ENCODE peak calls at places on chromosomes 3 and 15, in six cellular contexts. Q, O, A, P, R and L are unnamed samples.

GRCh38 chr15:49718234-49718633 is 97.4 kb downstream of the DTWD1 start:
- DNase-seq in R (no peak), P (no peak), Q (no peak), O (no peak), A (no peak), L (peak; percentile 84)

GRCh38 chr15:74723754-74724334 is 1.5 kb downstream of the CYP1A1 start:
- DNase-seq in R (peak; percentile 34), P (no peak), A (no peak), Q (no peak), O (no peak), L (peak; percentile 93)

GRCh38 chr3:165642761-165643432 is 194.3 kb downstream of the BCHE start:
- DNase-seq in O (peak; percentile 52), A (no peak), Q (no peak), R (no peak), P (no peak), L (peak; percentile 69)

GRCh38 chr3:27756877-27757276 is 34.8 kb upstream of the EOMES start:
- DNase-seq in P (no peak), O (no peak), Q (no peak), A (no peak), R (no peak), L (no peak)

GRCh38 chr3:98110191-98110908 is 20.2 kb upstream of the OR5H1 start:
- DNase-seq in R (no peak), O (no peak), Q (no peak), A (no peak), P (no peak), L (no peak)

GRCh38 chr3:157844770-157845522 is 261.3 kb downstream of the SHOX2 start:
- DNase-seq in A (no peak), Q (no peak), R (no peak), O (no peak), P (no peak), L (no peak)

GRCh38 chr3:25117005-25117593 is 311.0 kb upstream of the RARB start:
- DNase-seq in Q (no peak), O (no peak), P (no peak), A (no peak), R (no peak), L (no peak)

GRCh38 chr3:67653425-67654098 is 850 bp downstream of the SUCLG2 start:
- DNase-seq in A (no peak), P (no peak), O (no peak), R (peak; percentile 40), Q (no peak), L (no peak)

GRCh38 chr3:71885001-71885400 is 100.1 kb upstream of the PROK2 start:
- DNase-seq in A (no peak), O (no peak), P (no peak), Q (no peak), R (no peak), L (no peak)

GRCh38 chr3:77102916-77103769 is 63.2 kb downstream of the ROBO2 start:
- DNase-seq in P (no peak), Q (no peak), R (no peak), O (no peak), A (no peak), L (no peak)

GRCh38 chr3:53823026-53823955 is 22.9 kb downstream of the CHDH start:
- DNase-seq in R (no peak), Q (peak; percentile 59), O (no peak), P (no peak), A (no peak), L (no peak)

GRCh38 chr3:112786002-112786590 is 60.6 kb downstream of the CD200R1L start:
- DNase-seq in R (no peak), P (no peak), A (no peak), Q (no peak), O (no peak), L (peak; percentile 78)

DNA sequence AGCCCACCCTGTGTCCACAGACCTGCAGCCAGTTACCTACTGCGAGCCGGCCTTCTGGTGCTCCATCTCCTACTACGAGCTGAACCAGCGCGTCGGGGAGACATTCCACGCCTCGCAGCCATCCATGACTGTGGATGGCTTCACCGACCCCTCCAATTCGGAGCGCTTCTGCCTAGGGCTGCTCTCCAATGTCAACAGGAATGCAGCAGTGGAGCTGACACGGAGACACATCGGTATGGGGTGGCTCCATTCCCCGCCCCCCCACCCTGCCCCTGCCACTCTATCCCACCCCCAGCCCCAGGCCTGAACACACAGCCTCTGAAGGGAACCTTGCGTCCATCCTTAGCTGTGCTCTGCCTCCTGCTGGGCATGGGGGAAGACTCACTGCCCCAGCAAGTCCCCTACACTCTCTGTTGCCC is 73.2 kb downstream of the AAGAB start:
- DNase-seq in P (peak; percentile 12), A (no peak), R (no peak), O (no peak), Q (no peak), L (peak; percentile 75)
- TF ChIP-seq CTCF in P (no peak), A (peak; percentile 17), R (peak; percentile 6), O (no peak), Q (no peak), L (no peak)

GRCh38 chr3:15815696-15816095 is 17.9 kb upstream of the ANKRD28 start:
- DNase-seq in R (peak; percentile 56), A (no peak), P (no peak), Q (no peak), O (no peak), L (no peak)
- TF ChIP-seq CTCF in R (peak; percentile 9), A (peak; percentile 57), P (peak; percentile 51), Q (no peak), O (peak; percentile 36), L (peak; percentile 54)

DNA sequence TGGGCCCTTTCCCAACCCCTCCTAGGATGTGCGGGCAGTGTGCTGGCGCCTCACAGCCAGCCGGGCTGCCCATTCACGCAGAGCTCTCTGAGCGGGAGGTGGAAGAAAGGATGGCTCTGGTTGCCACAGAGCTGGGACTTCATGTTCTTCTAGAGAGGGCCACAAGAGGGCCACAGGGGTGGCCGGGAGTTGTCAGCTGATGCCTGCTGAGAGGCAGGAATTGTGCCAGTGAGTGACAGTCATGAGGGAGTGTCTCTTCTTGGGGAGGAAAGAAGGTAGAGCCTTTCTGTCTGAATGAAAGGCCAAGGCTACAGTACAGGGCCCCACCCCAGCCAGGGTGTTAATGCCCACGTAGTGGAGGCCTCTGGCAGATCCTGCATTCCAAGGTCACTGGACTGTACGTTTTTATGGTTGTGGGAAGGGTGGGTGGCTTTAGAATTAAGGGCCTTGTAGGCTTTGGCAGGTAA is 8.3 kb downstream of the FAM131A start:
- DNase-seq in A (peak; percentile 74), P (no peak), O (peak; percentile 80), R (peak; percentile 55), Q (peak; percentile 73), L (peak; percentile 98)
- TF ChIP-seq CTCF in A (peak; percentile 60), P (no peak), O (peak; percentile 30), R (peak; percentile 38), Q (no peak), L (peak; percentile 63)

DNA sequence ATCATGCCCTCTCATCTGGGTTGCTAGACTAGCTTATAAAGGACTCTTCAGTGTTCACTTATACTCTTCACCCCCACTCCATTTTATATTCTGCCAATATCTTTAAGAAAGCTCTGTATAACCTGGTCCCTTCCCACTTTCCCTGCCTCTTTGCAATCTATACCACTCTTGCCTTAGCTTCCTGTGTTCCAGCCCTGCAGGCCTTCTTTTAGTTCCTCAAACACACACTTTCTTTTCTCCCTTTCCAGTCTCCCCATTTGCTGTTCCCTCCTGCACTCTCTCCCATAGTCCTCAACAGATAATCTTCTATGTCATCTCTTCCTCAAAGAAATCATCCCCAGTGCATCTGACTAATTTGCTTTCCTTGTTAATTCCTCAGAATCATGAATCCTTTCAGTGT is 28.7 kb downstream of the SENP8 start:
- DNase-seq in A (no peak), Q (no peak), R (no peak), O (no peak), P (no peak), L (no peak)
- TF ChIP-seq CTCF in A (no peak), Q (no peak), R (no peak), O (no peak), P (no peak), L (no peak)

DNA sequence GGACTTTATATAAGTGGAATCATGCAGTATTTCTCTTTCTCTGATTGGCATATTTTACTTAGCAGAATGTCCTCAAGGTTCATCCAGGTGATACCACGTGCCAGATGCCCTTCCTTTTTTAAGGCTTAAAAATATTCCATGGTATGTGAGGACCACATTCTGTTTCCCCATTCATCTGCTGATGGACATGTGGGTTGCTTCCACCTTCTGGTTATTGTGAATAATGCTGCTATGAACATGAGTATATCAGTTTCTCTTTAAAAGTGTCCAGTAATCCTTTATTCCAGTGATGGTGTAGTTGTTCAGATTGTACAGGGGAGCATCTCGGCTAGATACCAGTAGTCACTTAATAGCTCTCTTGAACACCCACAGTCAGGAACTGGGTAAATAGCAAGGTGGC is 50.4 kb upstream of the ATG7 start:
- DNase-seq in P (no peak), O (no peak), R (no peak), Q (no peak), A (no peak), L (no peak)
- TF ChIP-seq CTCF in P (no peak), O (no peak), R (no peak), Q (no peak), A (no peak), L (peak; percentile 47)

GRCh38 chr15:67331676-67332075 is 77.1 kb downstream of the IQCH start:
- DNase-seq in O (peak; percentile 45), P (no peak), A (no peak), Q (no peak), R (no peak), L (no peak)
- TF ChIP-seq CTCF in O (no peak), P (no peak), A (no peak), Q (no peak), R (no peak), L (no peak)

GRCh38 chr3:103410231-103410630 is 975.4 kb downstream of the ZPLD1 start:
- DNase-seq in Q (peak; percentile 74), O (no peak), P (no peak), R (peak; percentile 1), A (no peak), L (no peak)
- TF ChIP-seq CTCF in Q (peak; percentile 65), O (no peak), P (no peak), R (peak; percentile 26), A (no peak), L (no peak)

DNA sequence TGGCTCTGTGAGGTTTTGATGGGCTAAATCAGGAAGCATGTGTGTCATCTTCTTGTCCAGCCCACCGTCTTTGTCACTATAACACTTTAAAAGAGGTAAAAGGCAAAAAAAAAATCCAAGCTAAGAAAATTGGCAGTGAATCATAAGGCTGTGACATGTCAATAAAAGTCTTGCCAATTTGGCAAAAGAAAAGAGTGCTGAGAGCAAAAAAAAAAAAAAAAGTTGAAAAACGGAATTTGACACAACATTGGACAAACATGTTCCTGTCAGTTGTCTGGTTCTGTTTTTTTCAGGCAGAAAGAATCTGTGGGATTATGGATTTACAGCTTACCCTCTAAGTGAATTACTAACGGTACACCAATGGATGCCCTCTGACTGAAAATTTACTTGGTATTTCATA is 225.2 kb upstream of the SOX2 start:
- DNase-seq in Q (no peak), O (no peak), P (no peak), R (no peak), A (no peak), L (no peak)
- TF ChIP-seq CTCF in Q (no peak), O (no peak), P (no peak), R (no peak), A (no peak), L (no peak)